ENCODE peak calls at places on chromosomes 12 and 14, in six cellular contexts. One of them, this sample, is unnamed.

GRCh38 chr14:75286313-75286712 is 7.7 kb downstream of the FOS start:
- DNase-seq in spleen: peak; percentile 66
- DNase-seq in small intestine: no peak
- DNase-seq in keratinocyte: no peak
- DNase-seq in thyroid gland: no peak
- DNase-seq in PC-9: peak; percentile 26
- DNase-seq in this sample: no peak

GRCh38 chr12:123006977-123007376 is 26.5 kb downstream of the ARL6IP4 start:
- DNase-seq in spleen: no peak
- DNase-seq in small intestine: no peak
- DNase-seq in keratinocyte: no peak
- DNase-seq in thyroid gland: no peak
- DNase-seq in PC-9: no peak
- DNase-seq in this sample: no peak

GRCh38 chr12:112408621-112409020 is 784 bp downstream of the RPL6 start:
- DNase-seq in spleen: no peak
- DNase-seq in small intestine: peak; percentile 11
- DNase-seq in keratinocyte: no peak
- DNase-seq in thyroid gland: no peak
- DNase-seq in PC-9: no peak
- DNase-seq in this sample: no peak

GRCh38 chr12:1488908-1489381 is 105.4 kb downstream of the FBXL14 start:
- DNase-seq in spleen: no peak
- DNase-seq in small intestine: no peak
- DNase-seq in keratinocyte: no peak
- DNase-seq in thyroid gland: no peak
- DNase-seq in PC-9: no peak
- DNase-seq in this sample: no peak

GRCh38 chr12:92340441-92341332 is 195.0 kb upstream of the BTG1 start:
- DNase-seq in spleen: no peak
- DNase-seq in small intestine: peak; percentile 65
- DNase-seq in keratinocyte: peak; percentile 17
- DNase-seq in thyroid gland: no peak
- DNase-seq in PC-9: no peak
- DNase-seq in this sample: no peak

GRCh38 chr12:47033797-47034555 is 45.4 kb upstream of the PCED1B start:
- DNase-seq in spleen: no peak
- DNase-seq in small intestine: no peak
- DNase-seq in keratinocyte: no peak
- DNase-seq in thyroid gland: no peak
- DNase-seq in PC-9: peak; percentile 93
- DNase-seq in this sample: no peak

GRCh38 chr14:57389646-57390036 is 745 bp upstream of the NAA30 start:
- DNase-seq in spleen: no peak
- DNase-seq in small intestine: peak; percentile 31
- DNase-seq in keratinocyte: no peak
- DNase-seq in thyroid gland: peak; percentile 8
- DNase-seq in PC-9: peak; percentile 40
- DNase-seq in this sample: no peak

GRCh38 chr14:97930191-97930590 is 1133.0 kb downstream of the VRK1 start:
- DNase-seq in spleen: no peak
- DNase-seq in small intestine: no peak
- DNase-seq in keratinocyte: no peak
- DNase-seq in thyroid gland: no peak
- DNase-seq in PC-9: no peak
- DNase-seq in this sample: no peak

GRCh38 chr12:31002361-31002725 is 71.3 kb upstream of the DDX11 start:
- DNase-seq in spleen: peak; percentile 62
- DNase-seq in small intestine: no peak
- DNase-seq in keratinocyte: no peak
- DNase-seq in thyroid gland: no peak
- DNase-seq in PC-9: no peak
- DNase-seq in this sample: no peak

GRCh38 chr14:66999978-67000377 is 189.3 kb upstream of the GARIN2 start:
- DNase-seq in spleen: no peak
- DNase-seq in small intestine: no peak
- DNase-seq in keratinocyte: no peak
- DNase-seq in thyroid gland: no peak
- DNase-seq in PC-9: no peak
- DNase-seq in this sample: no peak

GRCh38 chr14:81982056-81982455 is 448.4 kb upstream of the SEL1L start:
- DNase-seq in spleen: no peak
- DNase-seq in small intestine: no peak
- DNase-seq in keratinocyte: no peak
- DNase-seq in thyroid gland: no peak
- DNase-seq in PC-9: no peak
- DNase-seq in this sample: no peak

GRCh38 chr12:131493068-131493826 is 217.6 kb upstream of the SFSWAP start:
- DNase-seq in spleen: no peak
- DNase-seq in small intestine: no peak
- DNase-seq in keratinocyte: no peak
- DNase-seq in thyroid gland: no peak
- DNase-seq in PC-9: no peak
- DNase-seq in this sample: no peak

GRCh38 chr12:32997471-32997870 is 100.9 kb upstream of the PKP2 start:
- DNase-seq in spleen: no peak
- DNase-seq in small intestine: no peak
- DNase-seq in keratinocyte: no peak
- DNase-seq in thyroid gland: peak; percentile 6
- DNase-seq in PC-9: no peak
- DNase-seq in this sample: no peak

GRCh38 chr14:102421366-102422057 is 58.8 kb downstream of the TECPR2 start:
- DNase-seq in spleen: no peak
- DNase-seq in small intestine: no peak
- DNase-seq in keratinocyte: no peak
- DNase-seq in thyroid gland: no peak
- DNase-seq in PC-9: no peak
- DNase-seq in this sample: no peak

GRCh38 chr12:3743803-3744202 is 9.1 kb downstream of the CRACR2A start:
- DNase-seq in spleen: no peak
- DNase-seq in small intestine: peak; percentile 61
- DNase-seq in keratinocyte: no peak
- DNase-seq in thyroid gland: no peak
- DNase-seq in PC-9: peak; percentile 5
- DNase-seq in this sample: no peak

GRCh38 chr12:107178776-107179175 is 85.4 kb upstream of the CRY1 start:
- DNase-seq in spleen: no peak
- DNase-seq in small intestine: no peak
- DNase-seq in keratinocyte: no peak
- DNase-seq in thyroid gland: no peak
- DNase-seq in PC-9: no peak
- DNase-seq in this sample: no peak

GRCh38 chr12:27260746-27261145 is 16.7 kb downstream of the STK38L start:
- DNase-seq in spleen: no peak
- DNase-seq in small intestine: no peak
- DNase-seq in keratinocyte: no peak
- DNase-seq in thyroid gland: no peak
- DNase-seq in PC-9: no peak
- DNase-seq in this sample: no peak

GRCh38 chr12:105943525-105943924 is 195.2 kb downstream of the NUAK1 start:
- DNase-seq in spleen: no peak
- DNase-seq in small intestine: no peak
- DNase-seq in keratinocyte: no peak
- DNase-seq in thyroid gland: no peak
- DNase-seq in PC-9: no peak
- DNase-seq in this sample: no peak

GRCh38 chr12:112190626-112191025 is 65.3 kb downstream of the TRAFD1 start:
- DNase-seq in spleen: no peak
- DNase-seq in small intestine: peak; percentile 66
- DNase-seq in keratinocyte: peak; percentile 35
- DNase-seq in thyroid gland: peak; percentile 30
- DNase-seq in PC-9: no peak
- DNase-seq in this sample: no peak

GRCh38 chr14:28754209-28754985 is 12.2 kb upstream of the FOXG1 start:
- DNase-seq in spleen: no peak
- DNase-seq in small intestine: peak; percentile 36
- DNase-seq in keratinocyte: no peak
- DNase-seq in thyroid gland: peak; percentile 42
- DNase-seq in PC-9: no peak
- DNase-seq in this sample: no peak
- H3K9me3 ChIP-seq in spleen: no peaks in the 10 kb centered on the region
- H3K9me3 ChIP-seq in small intestine: no peaks in the 10 kb centered on the region
- H3K9me3 ChIP-seq in keratinocyte: no peaks in the 10 kb centered on the region
- H3K9me3 ChIP-seq in thyroid gland: no peaks in the 10 kb centered on the region
- H3K9me3 ChIP-seq in PC-9: no peaks in the 10 kb centered on the region
- H3K9me3 ChIP-seq in this sample: no peaks in the 10 kb centered on the region

GRCh38 chr12:56886319-56886718 is 47.9 kb downstream of the SDR9C7 start:
- DNase-seq in spleen: no peak
- DNase-seq in small intestine: no peak
- DNase-seq in keratinocyte: no peak
- DNase-seq in thyroid gland: no peak
- DNase-seq in PC-9: no peak
- DNase-seq in this sample: no peak
- H3K9me3 ChIP-seq in spleen: peaks cover 42% of the 10 kb centered on the region
- H3K9me3 ChIP-seq in small intestine: no peaks in the 10 kb centered on the region
- H3K9me3 ChIP-seq in keratinocyte: no peaks in the 10 kb centered on the region
- H3K9me3 ChIP-seq in thyroid gland: no peaks in the 10 kb centered on the region
- H3K9me3 ChIP-seq in PC-9: peaks cover 5% of the 10 kb centered on the region
- H3K9me3 ChIP-seq in this sample: no peaks in the 10 kb centered on the region

GRCh38 chr12:13258212-13258611 is 61.7 kb downstream of the EMP1 start:
- DNase-seq in spleen: no peak
- DNase-seq in small intestine: no peak
- DNase-seq in keratinocyte: no peak
- DNase-seq in thyroid gland: no peak
- DNase-seq in PC-9: no peak
- DNase-seq in this sample: no peak

GRCh38 chr12:13258717-13259119 is 62.2 kb downstream of the EMP1 start:
- DNase-seq in spleen: no peak
- DNase-seq in small intestine: no peak
- DNase-seq in keratinocyte: no peak
- DNase-seq in thyroid gland: no peak
- DNase-seq in PC-9: no peak
- DNase-seq in this sample: no peak

GRCh38 chr12:13255792-13256704 is 59.5 kb downstream of the EMP1 start:
- DNase-seq in spleen: peak; percentile 93
- DNase-seq in small intestine: peak; percentile 96
- DNase-seq in keratinocyte: peak; percentile 72
- DNase-seq in thyroid gland: peak; percentile 97
- DNase-seq in PC-9: peak; percentile 80
- DNase-seq in this sample: peak; percentile 50

GRCh38 chr12:13257356-13257875 is 60.9 kb downstream of the EMP1 start:
- DNase-seq in spleen: no peak
- DNase-seq in small intestine: no peak
- DNase-seq in keratinocyte: no peak
- DNase-seq in thyroid gland: no peak
- DNase-seq in PC-9: no peak
- DNase-seq in this sample: no peak

DNA sequence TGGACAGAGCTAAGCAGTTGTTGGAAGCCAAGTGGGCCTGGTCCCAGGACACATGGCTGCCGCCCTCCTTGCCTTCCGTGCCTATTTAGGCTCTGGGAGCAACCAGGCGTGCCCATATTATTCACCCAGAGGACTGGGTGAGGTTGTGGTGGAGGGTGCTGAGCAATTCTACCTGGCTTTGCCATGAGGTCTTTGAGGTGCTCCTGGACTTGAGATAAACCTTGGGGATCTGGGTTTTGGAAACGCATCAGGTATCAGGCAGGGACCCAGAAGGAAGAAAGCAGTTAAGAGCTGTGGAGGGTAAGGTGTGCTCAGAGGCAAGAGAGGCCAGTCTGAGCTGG is 60.1 kb downstream of the EMP1 start:
- DNase-seq in spleen: no peak
- DNase-seq in small intestine: no peak
- DNase-seq in keratinocyte: no peak
- DNase-seq in thyroid gland: no peak
- DNase-seq in PC-9: no peak
- DNase-seq in this sample: no peak
- H3K9me3 ChIP-seq in spleen: no peaks in the 10 kb centered on the region
- H3K9me3 ChIP-seq in small intestine: no peaks in the 10 kb centered on the region
- H3K9me3 ChIP-seq in keratinocyte: no peaks in the 10 kb centered on the region
- H3K9me3 ChIP-seq in thyroid gland: no peaks in the 10 kb centered on the region
- H3K9me3 ChIP-seq in PC-9: no peaks in the 10 kb centered on the region
- H3K9me3 ChIP-seq in this sample: no peaks in the 10 kb centered on the region

GRCh38 chr12:34398366-34398705 is 376.0 kb downstream of the ALG10 start:
- DNase-seq in spleen: peak; percentile 40
- DNase-seq in small intestine: no peak
- DNase-seq in keratinocyte: no peak
- DNase-seq in thyroid gland: no peak
- DNase-seq in PC-9: no peak
- DNase-seq in this sample: no peak
- H3K9me3 ChIP-seq in spleen: peaks cover 98% of the 10 kb centered on the region
- H3K9me3 ChIP-seq in small intestine: peaks cover 4% of the 10 kb centered on the region
- H3K9me3 ChIP-seq in keratinocyte: peaks cover 19% of the 10 kb centered on the region
- H3K9me3 ChIP-seq in thyroid gland: no peaks in the 10 kb centered on the region
- H3K9me3 ChIP-seq in PC-9: no peaks in the 10 kb centered on the region
- H3K9me3 ChIP-seq in this sample: peaks cover 3% of the 10 kb centered on the region

DNA sequence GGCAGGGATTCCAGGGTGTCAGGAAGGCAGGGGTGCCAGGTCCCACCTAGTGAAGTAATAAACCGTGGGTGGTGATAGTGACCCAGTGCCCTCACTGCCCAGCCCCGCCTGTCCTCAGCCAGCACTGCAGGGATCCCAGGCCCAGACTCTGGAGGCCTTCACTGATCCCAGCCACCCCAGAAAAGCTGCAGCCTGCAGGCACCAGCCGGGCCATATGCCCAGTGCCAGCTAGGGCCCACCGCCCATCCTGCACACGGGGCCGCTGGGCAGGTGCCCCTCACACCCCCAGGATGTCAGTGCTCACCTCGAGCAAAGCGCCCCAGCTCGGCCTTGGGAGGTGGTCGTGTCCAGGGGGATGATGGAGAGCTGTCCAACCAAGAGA is 400.7 kb downstream of the TMEM121 start:
- DNase-seq in spleen: peak; percentile 67
- DNase-seq in small intestine: no peak
- DNase-seq in keratinocyte: no peak
- DNase-seq in thyroid gland: no peak
- DNase-seq in PC-9: no peak
- DNase-seq in this sample: no peak
- H3K9me3 ChIP-seq in spleen: no peaks in the 10 kb centered on the region
- H3K9me3 ChIP-seq in small intestine: no peaks in the 10 kb centered on the region
- H3K9me3 ChIP-seq in keratinocyte: peaks cover 14% of the 10 kb centered on the region
- H3K9me3 ChIP-seq in thyroid gland: no peaks in the 10 kb centered on the region
- H3K9me3 ChIP-seq in PC-9: no peaks in the 10 kb centered on the region
- H3K9me3 ChIP-seq in this sample: no peaks in the 10 kb centered on the region

DNA sequence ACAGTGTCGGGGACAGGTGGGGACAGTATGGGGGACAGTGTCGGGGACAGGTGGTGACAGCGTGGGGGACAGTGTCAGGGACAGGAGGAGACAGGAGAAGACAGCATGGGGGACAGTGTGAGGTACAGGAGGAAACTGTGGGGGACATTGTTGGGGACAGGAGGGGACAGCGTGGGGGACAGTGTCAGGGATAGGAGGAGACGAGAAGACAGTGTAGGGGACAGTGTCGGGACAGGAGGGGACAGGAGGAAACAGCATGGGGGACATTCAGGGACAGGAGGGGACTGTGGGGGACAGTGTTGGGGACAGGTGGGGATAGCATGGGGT is 139.5 kb downstream of the TMEM121 start:
- DNase-seq in spleen: no peak
- DNase-seq in small intestine: no peak
- DNase-seq in keratinocyte: no peak
- DNase-seq in thyroid gland: no peak
- DNase-seq in PC-9: no peak
- DNase-seq in this sample: no peak
- H3K9me3 ChIP-seq in spleen: no peaks in the 10 kb centered on the region
- H3K9me3 ChIP-seq in small intestine: no peaks in the 10 kb centered on the region
- H3K9me3 ChIP-seq in keratinocyte: peaks cover 8% of the 10 kb centered on the region
- H3K9me3 ChIP-seq in thyroid gland: no peaks in the 10 kb centered on the region
- H3K9me3 ChIP-seq in PC-9: no peaks in the 10 kb centered on the region
- H3K9me3 ChIP-seq in this sample: no peaks in the 10 kb centered on the region

This sample was measured in T-helper 17 cell.